ENCODE peak calls at places on chromosomes 3 and 15, in four cellular contexts. One of them, this sample, is unnamed.

GRCh38 chr3:160660899-160661298 is 16.1 kb upstream of the ARL14 start:
- DNase-seq in body of pancreas: no peak
- DNase-seq in testis: no peak
- DNase-seq in thyroid gland: no peak
- DNase-seq in this sample: no peak

GRCh38 chr3:143016321-143016972 is 15.1 kb downstream of the U2SURP start:
- DNase-seq in body of pancreas: no peak
- DNase-seq in testis: no peak
- DNase-seq in thyroid gland: no peak
- DNase-seq in this sample: no peak

GRCh38 chr15:26771168-26771916 is 1.5 kb downstream of the GABRB3 start:
- DNase-seq in body of pancreas: peak
- DNase-seq in testis: peak
- DNase-seq in thyroid gland: peak
- DNase-seq in this sample: no peak

GRCh38 chr15:85403745-85404144 is 23.3 kb downstream of the AKAP13 start:
- DNase-seq in body of pancreas: no peak
- DNase-seq in testis: no peak
- DNase-seq in thyroid gland: peak
- DNase-seq in this sample: peak

GRCh38 chr15:90161946-90162345 is 39.2 kb upstream of the SEMA4B start:
- DNase-seq in body of pancreas: no peak
- DNase-seq in testis: no peak
- DNase-seq in thyroid gland: no peak
- DNase-seq in this sample: no peak

GRCh38 chr3:152417181-152417580 is 148.5 kb downstream of the MBNL1 start:
- DNase-seq in body of pancreas: no peak
- DNase-seq in testis: no peak
- DNase-seq in thyroid gland: no peak
- DNase-seq in this sample: peak

GRCh38 chr3:15313461-15313860 is 18.9 kb downstream of the SH3BP5 start:
- DNase-seq in body of pancreas: no peak
- DNase-seq in testis: no peak
- DNase-seq in thyroid gland: peak
- DNase-seq in this sample: no peak

GRCh38 chr15:40906947-40907802 is 12.9 kb downstream of the VPS18 start:
- DNase-seq in body of pancreas: peak
- DNase-seq in testis: no peak
- DNase-seq in thyroid gland: peak
- DNase-seq in this sample: peak

GRCh38 chr15:81166949-81167816 is 29.5 kb upstream of the IL16 start:
- DNase-seq in body of pancreas: no peak
- DNase-seq in testis: peak
- DNase-seq in thyroid gland: no peak
- DNase-seq in this sample: no peak

GRCh38 chr3:197343656-197344408 is 45.4 kb upstream of the DLG1 start:
- DNase-seq in body of pancreas: no peak
- DNase-seq in testis: no peak
- DNase-seq in thyroid gland: no peak
- DNase-seq in this sample: no peak

GRCh38 chr3:60651799-60652198 is 599.5 kb downstream of the FHIT start:
- DNase-seq in body of pancreas: no peak
- DNase-seq in testis: no peak
- DNase-seq in thyroid gland: no peak
- DNase-seq in this sample: no peak

GRCh38 chr15:45871121-45871855 is 236.5 kb downstream of the SQOR start:
- DNase-seq in body of pancreas: no peak
- DNase-seq in testis: no peak
- DNase-seq in thyroid gland: no peak
- DNase-seq in this sample: no peak

GRCh38 chr3:154795046-154795445 is 285.1 kb upstream of the MME start:
- DNase-seq in body of pancreas: no peak
- DNase-seq in testis: no peak
- DNase-seq in thyroid gland: no peak
- DNase-seq in this sample: no peak

GRCh38 chr3:66428733-66429132 is 72.1 kb downstream of the LRIG1 start:
- DNase-seq in body of pancreas: peak
- DNase-seq in testis: peak
- DNase-seq in thyroid gland: peak
- DNase-seq in this sample: peak

GRCh38 chr15:39273805-39274411 is 307.0 kb upstream of the THBS1 start:
- DNase-seq in body of pancreas: peak
- DNase-seq in testis: peak
- DNase-seq in thyroid gland: peak
- DNase-seq in this sample: peak

GRCh38 chr15:96553006-96553405 is 222.5 kb downstream of the NR2F2 start:
- DNase-seq in body of pancreas: no peak
- DNase-seq in testis: no peak
- DNase-seq in thyroid gland: no peak
- DNase-seq in this sample: no peak

GRCh38 chr15:101441706-101442105 is 47.8 kb downstream of the PCSK6 start:
- DNase-seq in body of pancreas: no peak
- DNase-seq in testis: no peak
- DNase-seq in thyroid gland: no peak
- DNase-seq in this sample: no peak

GRCh38 chr15:101445562-101446526 is 43.7 kb downstream of the PCSK6 start:
- DNase-seq in body of pancreas: no peak
- DNase-seq in testis: peak
- DNase-seq in thyroid gland: peak
- DNase-seq in this sample: peak

GRCh38 chr15:101442272-101442671 is 47.2 kb downstream of the PCSK6 start:
- DNase-seq in body of pancreas: no peak
- DNase-seq in testis: no peak
- DNase-seq in thyroid gland: no peak
- DNase-seq in this sample: no peak

GRCh38 chr15:101445109-101445508 is 44.4 kb downstream of the PCSK6 start:
- DNase-seq in body of pancreas: no peak
- DNase-seq in testis: no peak
- DNase-seq in thyroid gland: no peak
- DNase-seq in this sample: no peak

DNA sequence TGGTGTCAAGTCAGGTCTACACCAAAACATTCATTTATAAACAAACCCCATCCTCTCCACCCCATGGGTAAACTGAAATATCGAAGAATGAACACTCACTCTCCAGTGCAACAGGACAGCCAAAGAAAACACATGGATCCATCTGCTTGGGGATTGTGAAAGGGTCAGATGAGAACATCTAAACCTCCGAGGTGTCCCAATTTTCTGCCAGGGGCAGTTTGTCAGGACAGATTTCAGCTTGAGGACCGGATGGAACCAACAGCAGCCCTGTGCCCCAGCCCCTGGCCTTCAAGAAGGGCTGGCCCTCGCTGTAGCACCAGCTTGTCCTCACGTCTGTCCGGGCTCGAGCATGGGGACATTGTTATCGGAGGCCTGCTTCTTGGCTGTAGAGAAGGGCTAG is 45.5 kb downstream of the PCSK6 start:
- DNase-seq in body of pancreas: no peak
- DNase-seq in testis: no peak
- DNase-seq in thyroid gland: no peak
- DNase-seq in this sample: no peak
- TF ChIP-seq POLR2A in body of pancreas: no peak
- TF ChIP-seq POLR2A in testis: no peak
- TF ChIP-seq POLR2A in thyroid gland: no peak
- TF ChIP-seq POLR2A in this sample: no peak

GRCh38 chr3:69011331-69011730 is 2.2 kb downstream of the EOGT start:
- DNase-seq in body of pancreas: no peak
- DNase-seq in testis: no peak
- DNase-seq in thyroid gland: no peak
- DNase-seq in this sample: peak

GRCh38 chr3:69012836-69013255 is 638 bp downstream of the EOGT start:
- DNase-seq in body of pancreas: peak
- DNase-seq in testis: peak
- DNase-seq in thyroid gland: peak
- DNase-seq in this sample: peak

GRCh38 chr3:69014022-69014580 is 617 bp upstream of the EOGT start:
- DNase-seq in body of pancreas: no peak
- DNase-seq in testis: no peak
- DNase-seq in thyroid gland: no peak
- DNase-seq in this sample: no peak

GRCh38 chr3:69012111-69012835 is 1.2 kb downstream of the EOGT start:
- DNase-seq in body of pancreas: peak
- DNase-seq in testis: peak
- DNase-seq in thyroid gland: peak
- DNase-seq in this sample: peak

DNA sequence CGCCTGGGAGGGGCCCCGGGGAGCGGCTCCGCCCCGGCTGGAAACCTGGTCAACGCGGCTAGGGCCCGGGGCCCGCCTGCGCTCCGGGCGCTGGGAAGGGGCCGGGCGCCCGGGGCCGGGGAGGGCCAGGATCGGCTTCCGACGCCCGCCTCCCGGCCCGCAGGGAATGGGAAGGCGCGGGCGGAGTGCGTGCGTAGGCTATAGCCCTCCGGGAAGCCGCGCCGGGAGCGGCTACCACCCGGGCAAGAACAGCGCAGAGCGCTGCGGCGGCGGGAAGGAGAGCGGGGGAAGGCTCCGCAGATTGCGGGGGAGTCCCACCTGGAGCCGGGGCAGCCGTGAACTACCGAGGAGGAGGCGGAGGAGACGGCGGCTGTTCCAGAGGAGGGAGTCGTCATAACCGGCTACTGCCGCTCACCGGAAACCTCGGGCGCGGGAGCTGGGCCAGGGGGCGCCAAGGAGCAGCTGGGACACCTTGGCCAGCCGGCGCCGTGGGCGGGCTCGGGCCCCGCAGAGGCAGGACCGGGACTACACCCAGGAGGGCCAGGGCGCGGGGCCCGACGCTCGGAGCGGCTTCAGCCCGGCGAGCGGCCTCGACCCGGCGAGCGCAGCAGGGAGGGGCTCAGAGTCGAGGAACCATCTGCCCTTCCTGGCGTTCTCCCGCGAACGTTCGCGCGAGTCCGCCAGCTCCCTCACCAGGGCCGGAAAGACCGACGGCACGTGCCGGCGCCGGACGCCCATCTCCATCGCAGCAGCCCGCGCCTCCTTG is at the start of gene EOGT:
- DNase-seq in body of pancreas: peak
- DNase-seq in testis: peak
- DNase-seq in thyroid gland: peak
- DNase-seq in this sample: peak
- TF ChIP-seq POLR2A in body of pancreas: peak
- TF ChIP-seq POLR2A in testis: peak
- TF ChIP-seq POLR2A in thyroid gland: peak
- TF ChIP-seq POLR2A in this sample: peak

GRCh38 chr3:147408180-147409105 is 722 bp upstream of the ZIC1 start:
- DNase-seq in body of pancreas: no peak
- DNase-seq in testis: no peak
- DNase-seq in thyroid gland: no peak
- DNase-seq in this sample: no peak
- TF ChIP-seq POLR2A in body of pancreas: no peak
- TF ChIP-seq POLR2A in testis: no peak
- TF ChIP-seq POLR2A in thyroid gland: no peak
- TF ChIP-seq POLR2A in this sample: no peak

GRCh38 chr15:66497502-66498455 is at the start of gene SNAPC5:
- DNase-seq in body of pancreas: peak
- DNase-seq in testis: peak
- DNase-seq in thyroid gland: peak
- DNase-seq in this sample: peak
- TF ChIP-seq POLR2A in body of pancreas: peak
- TF ChIP-seq POLR2A in testis: no peak
- TF ChIP-seq POLR2A in thyroid gland: peak
- TF ChIP-seq POLR2A in this sample: peak

This sample was measured in IMR-90.